ENCODE peak calls at places on chromosomes 1 and 21, in seven cellular contexts. One of them, this sample, is unnamed.

GRCh38 chr1:110258734-110259133 is 48.6 kb downstream of the KCNC4 start:
- DNase-seq in hepatic stellate cell: no peak
- DNase-seq in SK-MEL-5: no peak
- DNase-seq in H54: no peak
- DNase-seq in uterus: no peak
- DNase-seq in lower lobe of right lung: no peak
- DNase-seq in T-helper 22 cell: no peak
- DNase-seq in this sample: no peak

GRCh38 chr1:161791889-161792655 is 26.0 kb downstream of the ATF6 start:
- DNase-seq in T-helper 22 cell: no peak
- DNase-seq in uterus: no peak
- DNase-seq in H54: no peak
- DNase-seq in hepatic stellate cell: peak
- DNase-seq in lower lobe of right lung: no peak
- DNase-seq in SK-MEL-5: no peak
- DNase-seq in this sample: no peak

GRCh38 chr1:17065667-17066066 is 11.8 kb upstream of the SDHB start:
- DNase-seq in T-helper 22 cell: no peak
- DNase-seq in lower lobe of right lung: no peak
- DNase-seq in hepatic stellate cell: no peak
- DNase-seq in uterus: no peak
- DNase-seq in SK-MEL-5: no peak
- DNase-seq in H54: no peak
- DNase-seq in this sample: no peak

GRCh38 chr1:13461977-13462376 is 51.7 kb downstream of the PRAMEF20 start:
- DNase-seq in hepatic stellate cell: no peak
- DNase-seq in lower lobe of right lung: no peak
- DNase-seq in uterus: no peak
- DNase-seq in H54: no peak
- DNase-seq in T-helper 22 cell: no peak
- DNase-seq in SK-MEL-5: peak
- DNase-seq in this sample: no peak

GRCh38 chr1:27342778-27343638 is 1.2 kb downstream of the SYTL1 start:
- DNase-seq in uterus: no peak
- DNase-seq in SK-MEL-5: no peak
- DNase-seq in T-helper 22 cell: peak
- DNase-seq in H54: no peak
- DNase-seq in hepatic stellate cell: no peak
- DNase-seq in lower lobe of right lung: peak
- DNase-seq in this sample: no peak

GRCh38 chr1:168894397-168894796 is 165.4 kb upstream of the DPT start:
- DNase-seq in lower lobe of right lung: no peak
- DNase-seq in T-helper 22 cell: no peak
- DNase-seq in hepatic stellate cell: no peak
- DNase-seq in SK-MEL-5: no peak
- DNase-seq in uterus: no peak
- DNase-seq in H54: no peak
- DNase-seq in this sample: no peak

GRCh38 chr1:221994939-221995338 is 253.1 kb upstream of the DUSP10 start:
- DNase-seq in H54: no peak
- DNase-seq in hepatic stellate cell: peak
- DNase-seq in SK-MEL-5: peak
- DNase-seq in T-helper 22 cell: no peak
- DNase-seq in lower lobe of right lung: no peak
- DNase-seq in uterus: no peak
- DNase-seq in this sample: no peak

GRCh38 chr1:205179842-205180241 is 31.7 kb downstream of the DSTYK start:
- DNase-seq in lower lobe of right lung: no peak
- DNase-seq in T-helper 22 cell: no peak
- DNase-seq in H54: no peak
- DNase-seq in hepatic stellate cell: peak
- DNase-seq in SK-MEL-5: no peak
- DNase-seq in uterus: no peak
- DNase-seq in this sample: no peak

GRCh38 chr21:29771491-29772066 is 168.2 kb downstream of the GRIK1 start:
- DNase-seq in hepatic stellate cell: no peak
- DNase-seq in H54: no peak
- DNase-seq in lower lobe of right lung: no peak
- DNase-seq in uterus: no peak
- DNase-seq in SK-MEL-5: no peak
- DNase-seq in T-helper 22 cell: no peak
- DNase-seq in this sample: no peak

GRCh38 chr1:12692967-12693782 is 22.7 kb upstream of the AADACL3 start:
- DNase-seq in uterus: no peak
- DNase-seq in hepatic stellate cell: no peak
- DNase-seq in lower lobe of right lung: no peak
- DNase-seq in SK-MEL-5: no peak
- DNase-seq in H54: no peak
- DNase-seq in T-helper 22 cell: no peak
- DNase-seq in this sample: no peak

GRCh38 chr1:232393010-232393833 is 236.7 kb downstream of the SIPA1L2 start:
- DNase-seq in lower lobe of right lung: no peak
- DNase-seq in uterus: no peak
- DNase-seq in SK-MEL-5: no peak
- DNase-seq in H54: peak
- DNase-seq in T-helper 22 cell: no peak
- DNase-seq in hepatic stellate cell: peak
- DNase-seq in this sample: peak